ENCODE peak calls at places on chromosomes 12 and 14, in seven cellular contexts. U is cardiac muscle cell; E is kidney glomerular epithelial cell; X is CD8-positive, alpha-beta T cell; H is endothelial cell; K is EL; W is AG08395. Z is an unnamed sample.

GRCh38 chr14:70585221-70585620 is 15.2 kb downstream of the MED6 start:
- DNase-seq in U (peak), E (no peak), X (no peak), H (no peak), K (no peak), W (no peak), Z (no peak)

GRCh38 chr12:53754633-53755261 is 3.0 kb upstream of the CISTR start:
- DNase-seq in U (peak), E (no peak), X (no peak), H (no peak), K (no peak), W (peak), Z (no peak)

GRCh38 chr12:26374934-26375333 is 179.6 kb downstream of the SSPN start:
- DNase-seq in U (peak), E (no peak), X (no peak), H (no peak), K (no peak), W (no peak), Z (no peak)

GRCh38 chr14:103526247-103526913 is 2.6 kb upstream of the TRMT61A start:
- DNase-seq in U (no peak), E (no peak), X (no peak), H (no peak), K (no peak), W (no peak), Z (no peak)

GRCh38 chr14:105873870-105874512 is 347.6 kb downstream of the TMEM121 start:
- DNase-seq in U (no peak), E (no peak), X (no peak), H (no peak), K (no peak), W (no peak), Z (no peak)

GRCh38 chr14:94598816-94599655 is 13.2 kb upstream of the SERPINA3 start:
- DNase-seq in U (peak), E (peak), X (no peak), H (no peak), K (peak), W (peak), Z (no peak)

GRCh38 chr12:100154472-100155247 is 12.0 kb upstream of the BLTP3B start:
- DNase-seq in U (peak), E (peak), X (peak), H (peak), K (peak), W (peak), Z (peak)

GRCh38 chr12:113007166-113007565 is 28.8 kb downstream of the OAS2 start:
- DNase-seq in U (peak), E (peak), X (no peak), H (no peak), K (peak), W (peak), Z (no peak)

GRCh38 chr14:54348001-54348611 is 48.7 kb upstream of the CDKN3 start:
- DNase-seq in U (peak), E (peak), X (no peak), H (peak), K (peak), W (peak), Z (no peak)

GRCh38 chr12:95277139-95277538 is 59.5 kb downstream of the VEZT start:
- DNase-seq in U (peak), E (peak), X (no peak), H (no peak), K (peak), W (peak), Z (no peak)

GRCh38 chr12:124566181-124567034 is 1.0 kb downstream of the NCOR2 start:
- DNase-seq in U (peak), E (peak), X (peak), H (peak), K (peak), W (peak), Z (peak)

GRCh38 chr12:55728932-55729591 is at the start of gene CD63:
- DNase-seq in U (peak), E (peak), X (peak), H (peak), K (peak), W (peak), Z (peak)

GRCh38 chr14:29650554-29651269 is 276.9 kb downstream of the PRKD1 start:
- DNase-seq in U (peak), E (peak), X (no peak), H (no peak), K (no peak), W (no peak), Z (no peak)

GRCh38 chr12:129467749-129468148 is 436.1 kb downstream of the TMEM132D start:
- DNase-seq in U (no peak), E (no peak), X (no peak), H (no peak), K (no peak), W (no peak), Z (no peak)

GRCh38 chr12:1698638-1699214 is 7.9 kb downstream of the ADIPOR2 start:
- DNase-seq in U (no peak), E (no peak), X (no peak), H (no peak), K (no peak), W (no peak), Z (no peak)

GRCh38 chr12:111775205-111776193 is 8.8 kb downstream of the ALDH2 start:
- DNase-seq in U (peak), E (peak), X (no peak), H (no peak), K (no peak), W (no peak), Z (no peak)

GRCh38 chr12:96908170-96908675 is 1.2 kb downstream of the NEDD1 start:
- DNase-seq in U (no peak), E (no peak), X (no peak), H (no peak), K (no peak), W (no peak), Z (peak)

GRCh38 chr12:49546481-49546880 is 7.7 kb downstream of the KCNH3 start:
- DNase-seq in U (no peak), E (no peak), X (no peak), H (no peak), K (no peak), W (no peak), Z (no peak)

GRCh38 chr14:98548071-98548686 is 723.8 kb downstream of the BCL11B start:
- DNase-seq in U (no peak), E (no peak), X (no peak), H (no peak), K (no peak), W (no peak), Z (no peak)

GRCh38 chr12:122203301-122203967 is at the start of gene B3GNT4:
- DNase-seq in U (peak), E (no peak), X (peak), H (peak), K (peak), W (peak), Z (peak)

GRCh38 chr12:108806921-108807320 is 50.5 kb downstream of the SSH1 start:
- DNase-seq in U (no peak), E (no peak), X (no peak), H (no peak), K (no peak), W (no peak), Z (no peak)

GRCh38 chr14:104971447-104972240 is 6.5 kb downstream of the AHNAK2 start:
- DNase-seq in U (no peak), E (no peak), X (no peak), H (no peak), K (no peak), W (no peak), Z (no peak)

GRCh38 chr12:58818546-58818945 is 101.8 kb downstream of the LRIG3 start:
- DNase-seq in U (no peak), E (no peak), X (no peak), H (no peak), K (peak), W (no peak), Z (no peak)

GRCh38 chr12:56190695-56191155 is 1.4 kb upstream of the SMARCC2 start:
- DNase-seq in U (peak), E (no peak), X (no peak), H (no peak), K (peak), W (no peak), Z (no peak)

GRCh38 chr14:90384543-90384911 is 12.3 kb upstream of the CALM1 start:
- DNase-seq in U (no peak), E (no peak), X (no peak), H (no peak), K (no peak), W (no peak), Z (peak)

GRCh38 chr12:113246478-113247122 is 25.3 kb downstream of the TPCN1 start:
- DNase-seq in U (no peak), E (no peak), X (no peak), H (peak), K (no peak), W (no peak), Z (no peak)

GRCh38 chr12:121774968-121775474 is 18.5 kb downstream of the RHOF start:
- DNase-seq in U (no peak), E (peak), X (no peak), H (no peak), K (no peak), W (no peak), Z (no peak)

GRCh38 chr12:85627584-85627983 is 208.6 kb downstream of the RASSF9 start:
- DNase-seq in U (peak), E (no peak), X (no peak), H (no peak), K (peak), W (peak), Z (no peak)

GRCh38 chr14:35949933-35950332 is 123.8 kb downstream of the BRMS1L start:
- DNase-seq in U (peak), E (no peak), X (no peak), H (no peak), K (no peak), W (no peak), Z (no peak)

GRCh38 chr14:26867171-26867757 is 269.4 kb upstream of the NOVA1 start:
- DNase-seq in U (no peak), E (peak), X (no peak), H (no peak), K (no peak), W (no peak), Z (no peak)

GRCh38 chr12:66365718-66366485 is 63.6 kb downstream of the HELB start:
- DNase-seq in U (peak), E (no peak), X (no peak), H (no peak), K (peak), W (peak), Z (no peak)

GRCh38 chr14:88983755-88984154 is 159.3 kb downstream of the TTC8 start:
- DNase-seq in U (peak), E (peak), X (no peak), H (no peak), K (peak), W (peak), Z (no peak)

GRCh38 chr14:31536201-31536960 is 24.8 kb upstream of the NUBPL start:
- DNase-seq in U (no peak), E (no peak), X (no peak), H (no peak), K (peak), W (no peak), Z (no peak)

Z was measured in central memory CD4-positive, alpha-beta T cell.